ENCODE peak calls at places on chromosomes 4 and X, in eight cellular contexts. I, D, M, L, H, T, V and W are unnamed samples.
A peak's percentile ranks its signal among the peaks of the same experiment; 100 is the strongest.

GRCh38 chrX:24027985-24028384 is 999 bp upstream of the KLHL15 start:
- DNase-seq in I (no peak), V (no peak), D (no peak), H (no peak), L (no peak), T (no peak), M (no peak), W (no peak)

GRCh38 chr4:184110452-184110851 is 107.2 kb downstream of the ENPP6 start:
- DNase-seq in H (no peak), T (no peak), D (no peak), V (no peak), L (no peak), M (no peak), I (no peak), W (no peak)

GRCh38 chrX:41666251-41666650 is 22.5 kb upstream of the GPR34 start:
- DNase-seq in D (no peak), I (no peak), H (peak; percentile 9), M (peak; percentile 18), L (no peak), T (no peak), V (no peak), W (no peak)

GRCh38 chr4:8872402-8873291 is 1.0 kb upstream of the HMX1 start:
- DNase-seq in D (no peak), H (no peak), I (no peak), L (no peak), M (no peak), V (no peak), T (no peak), W (no peak)

GRCh38 chrX:129568349-129568748 is 28.3 kb downstream of the OCRL start:
- DNase-seq in M (no peak), V (no peak), T (no peak), L (no peak), I (no peak), H (no peak), D (no peak), W (no peak)

GRCh38 chr4:6258741-6259140 is 10.9 kb upstream of the WFS1 start:
- DNase-seq in L (no peak), H (no peak), V (no peak), I (no peak), T (no peak), M (no peak), D (peak; percentile 4), W (no peak)

GRCh38 chr4:78984593-78984992 is 45.4 kb upstream of the PAQR3 start:
- DNase-seq in L (no peak), V (no peak), T (no peak), D (no peak), I (peak; percentile 37), M (no peak), H (no peak), W (no peak)

GRCh38 chrX:46788902-46789301 is 30.0 kb upstream of the SLC9A7 start:
- DNase-seq in H (peak; percentile 31), I (no peak), M (no peak), L (no peak), D (no peak), V (no peak), T (no peak), W (no peak)

GRCh38 chr4:84317513-84317912 is 181.6 kb downstream of the NKX6-1 start:
- DNase-seq in D (no peak), H (no peak), M (no peak), L (no peak), V (no peak), I (no peak), T (no peak), W (no peak)

GRCh38 chr4:122052714-122053113 is 99.4 kb upstream of the BLTP1 start:
- DNase-seq in L (no peak), V (no peak), M (no peak), H (peak; percentile 13), I (no peak), D (no peak), T (no peak), W (no peak)

GRCh38 chrX:150506020-150506419 is 62.4 kb upstream of the MTM1 start:
- DNase-seq in M (no peak), I (no peak), D (no peak), L (no peak), T (no peak), V (no peak), H (no peak), W (no peak)

GRCh38 chr4:112423591-112423990 is 92.4 kb downstream of the NEUROG2 start:
- DNase-seq in V (no peak), I (no peak), T (no peak), L (no peak), D (no peak), H (no peak), M (no peak), W (no peak)

GRCh38 chr4:152680988-152681731 is 1.4 kb upstream of the TMEM154 start:
- DNase-seq in H (no peak), L (no peak), M (no peak), D (no peak), T (no peak), I (peak; percentile 76), V (no peak), W (no peak)

GRCh38 chr4:126757219-126757618 is 875.5 kb upstream of the INTU start:
- DNase-seq in I (no peak), L (no peak), M (no peak), H (peak; percentile 88), V (no peak), D (no peak), T (no peak), W (no peak)

GRCh38 chr4:12993923-12994322 is 490.2 kb downstream of the RAB28 start:
- DNase-seq in M (no peak), I (no peak), H (no peak), T (no peak), L (no peak), D (no peak), V (no peak), W (no peak)

GRCh38 chr4:126223784-126224407 is 909.1 kb downstream of the FAT4 start:
- DNase-seq in V (no peak), H (peak; percentile 37), I (no peak), L (no peak), T (no peak), M (no peak), D (no peak), W (no peak)

GRCh38 chr4:57153207-57153606 is 43.0 kb upstream of the IGFBP7 start:
- DNase-seq in I (no peak), L (no peak), M (no peak), T (no peak), D (no peak), V (no peak), H (no peak), W (no peak)